ENCODE peak calls at places on chromosomes 1 and 21, in ten cellular contexts. G is NCI-H1436, I is cardiac muscle cell, H is sciatic nerve, S is M059J, R is nephron progenitor cell, Q is dorsolateral prefrontal cortex, Y is neural crest cell, U is substantia nigra, B is GM12892. P is an unnamed sample.

GRCh38 chr1:69305621-69306020 is 262.1 kb upstream of the LRRC7 start:
- DNase-seq in G (no peak), I (no peak), H (no peak), S (no peak), R (no peak), Q (no peak), Y (no peak), U (no peak), B (no peak), P (no peak)

GRCh38 chr1:181538836-181539235 is 55.5 kb downstream of the CACNA1E start:
- DNase-seq in G (no peak), I (no peak), H (no peak), S (no peak), R (no peak), Q (no peak), Y (no peak), U (no peak), B (no peak), P (no peak)

GRCh38 chr1:113198806-113199205 is 125.8 kb downstream of the LRIG2 start:
- DNase-seq in G (no peak), I (no peak), H (no peak), S (no peak), R (no peak), Q (no peak), Y (no peak), U (no peak), B (no peak), P (no peak)

GRCh38 chr1:11170102-11170501 is 19.1 kb upstream of the ANGPTL7 start:
- DNase-seq in G (no peak), I (no peak), H (peak), S (peak), R (no peak), Q (no peak), Y (no peak), U (no peak), B (no peak), P (no peak)

GRCh38 chr21:43634618-43635017 is 24.7 kb downstream of the HSF2BP start:
- DNase-seq in G (no peak), I (no peak), H (no peak), S (peak), R (no peak), Q (no peak), Y (no peak), U (no peak), B (no peak), P (no peak)

GRCh38 chr1:33270379-33270778 is 14.1 kb downstream of the ZNF362 start:
- DNase-seq in G (no peak), I (no peak), H (no peak), S (no peak), R (no peak), Q (no peak), Y (no peak), U (no peak), B (no peak), P (no peak)

GRCh38 chr1:22711591-22712501 is 1.2 kb downstream of the EPHB2 start:
- DNase-seq in G (no peak), I (peak), H (no peak), S (no peak), R (peak), Q (no peak), Y (no peak), U (no peak), B (no peak), P (no peak)

GRCh38 chr1:160260436-160261382 is 1.6 kb downstream of the DCAF8 start:
- DNase-seq in G (no peak), I (peak), H (no peak), S (peak), R (peak), Q (no peak), Y (no peak), U (no peak), B (no peak), P (no peak)

GRCh38 chr1:214933375-214933774 is 149.2 kb upstream of the KCNK2 start:
- DNase-seq in G (no peak), I (no peak), H (no peak), S (no peak), R (no peak), Q (no peak), Y (no peak), U (no peak), B (no peak), P (no peak)

GRCh38 chr1:225498539-225499135 is 70.8 kb upstream of the LBR start:
- DNase-seq in G (no peak), I (peak), H (no peak), S (no peak), R (no peak), Q (no peak), Y (no peak), U (no peak), B (no peak), P (no peak)

GRCh38 chr21:35783686-35784085 is 276.6 kb downstream of the SETD4 start:
- DNase-seq in G (no peak), I (no peak), H (no peak), S (peak), R (no peak), Q (no peak), Y (no peak), U (no peak), B (no peak), P (no peak)

GRCh38 chr1:174892016-174892415 is 107.7 kb upstream of the CACYBP start:
- DNase-seq in G (no peak), I (no peak), H (no peak), S (no peak), R (no peak), Q (no peak), Y (no peak), U (no peak), B (no peak), P (no peak)